ENCODE peak calls at places on chromosomes 1 and 21, in eight cellular contexts. Q is AG04450, C is GM23248, H is fibroblast of lung, S is ascending aorta, X is kidney epithelial cell, K is trophoblast cell, M is AG10803. V is an unnamed sample.
A peak's percentile ranks its signal among the peaks of the same experiment; 100 is the strongest.

GRCh38 chr1:2009297-2010053 is 5.9 kb upstream of the CFAP74 start:
- DNase-seq in Q (no peak), C (no peak), H (no peak), S (no peak), X (no peak), K (no peak), M (no peak), V (no peak)

GRCh38 chr1:156616463-156616862 is 2.8 kb upstream of the HAPLN2 start:
- DNase-seq in Q (no peak), C (peak; percentile 38), H (peak; percentile 63), S (no peak), X (no peak), K (no peak), M (no peak), V (peak; percentile 54)

GRCh38 chr1:29684141-29684540 is 447.8 kb downstream of the PTPRU start:
- DNase-seq in Q (no peak), C (no peak), H (no peak), S (peak; percentile 42), X (no peak), K (no peak), M (no peak), V (no peak)

GRCh38 chr1:203127672-203128611 is at the start of gene ADORA1:
- DNase-seq in Q (no peak), C (peak; percentile 88), H (peak; percentile 70), S (peak; percentile 77), X (no peak), K (peak; percentile 56), M (peak; percentile 53), V (no peak)

GRCh38 chr1:238409191-238409846 is 518.6 kb upstream of the ZP4 start:
- DNase-seq in Q (peak; percentile 4), C (peak; percentile 69), H (peak; percentile 99), S (no peak), X (peak; percentile 98), K (no peak), M (peak; percentile 72), V (peak; percentile 97)

GRCh38 chr1:163085041-163085903 is 16.1 kb downstream of the RGS4 start:
- DNase-seq in Q (no peak), C (peak; percentile 79), H (peak; percentile 81), S (no peak), X (no peak), K (no peak), M (peak; percentile 64), V (no peak)

GRCh38 chr1:202588644-202589189 is 121.5 kb downstream of the SYT2 start:
- DNase-seq in Q (no peak), C (no peak), H (no peak), S (no peak), X (peak; percentile 56), K (no peak), M (no peak), V (no peak)

GRCh38 chr1:85133565-85134159 is 67.2 kb downstream of the SYDE2 start:
- DNase-seq in Q (no peak), C (no peak), H (no peak), S (no peak), X (no peak), K (no peak), M (no peak), V (no peak)

GRCh38 chr1:226627924-226628623 is 79.5 kb downstream of the STUM start:
- DNase-seq in Q (no peak), C (no peak), H (no peak), S (peak; percentile 46), X (no peak), K (no peak), M (no peak), V (no peak)

GRCh38 chr21:34022557-34023335 is 50.6 kb upstream of the MRPS6 start:
- DNase-seq in Q (no peak), C (peak; percentile 69), H (no peak), S (no peak), X (no peak), K (no peak), M (peak; percentile 15), V (no peak)

GRCh38 chr1:101105877-101106276 is 80.3 kb upstream of the DPH5 start:
- DNase-seq in Q (no peak), C (peak; percentile 57), H (peak; percentile 71), S (no peak), X (no peak), K (peak; percentile 17), M (peak; percentile 85), V (no peak)

GRCh38 chr1:156895408-156895874 is 1.9 kb downstream of the PEAR1 start:
- DNase-seq in Q (no peak), C (no peak), H (no peak), S (no peak), X (no peak), K (peak; percentile 77), M (no peak), V (no peak)

GRCh38 chr1:93021539-93022134 is 57.4 kb upstream of the MTF2 start:
- DNase-seq in Q (no peak), C (peak; percentile 64), H (peak; percentile 50), S (no peak), X (peak; percentile 32), K (peak; percentile 75), M (peak; percentile 62), V (no peak)

GRCh38 chr1:186896211-186896610 is 67.5 kb downstream of the PLA2G4A start:
- DNase-seq in Q (no peak), C (peak; percentile 31), H (peak; percentile 49), S (no peak), X (no peak), K (no peak), M (no peak), V (peak; percentile 1)

GRCh38 chr1:38045431-38046332 is 911 bp downstream of the POU3F1 start:
- DNase-seq in Q (no peak), C (peak; percentile 14), H (no peak), S (no peak), X (no peak), K (no peak), M (no peak), V (no peak)

GRCh38 chr1:38050397-38051141 is 4.0 kb upstream of the POU3F1 start:
- DNase-seq in Q (no peak), C (no peak), H (no peak), S (no peak), X (no peak), K (no peak), M (no peak), V (no peak)

GRCh38 chr1:38046884-38047602 is 450 bp upstream of the POU3F1 start:
- DNase-seq in Q (no peak), C (peak; percentile 80), H (peak; percentile 85), S (peak; percentile 92), X (no peak), K (peak; percentile 63), M (peak; percentile 73), V (peak; percentile 30)

GRCh38 chr1:38046333-38046883 is at the start of gene POU3F1:
- DNase-seq in Q (no peak), C (no peak), H (no peak), S (no peak), X (no peak), K (peak; percentile 62), M (no peak), V (no peak)

DNA sequence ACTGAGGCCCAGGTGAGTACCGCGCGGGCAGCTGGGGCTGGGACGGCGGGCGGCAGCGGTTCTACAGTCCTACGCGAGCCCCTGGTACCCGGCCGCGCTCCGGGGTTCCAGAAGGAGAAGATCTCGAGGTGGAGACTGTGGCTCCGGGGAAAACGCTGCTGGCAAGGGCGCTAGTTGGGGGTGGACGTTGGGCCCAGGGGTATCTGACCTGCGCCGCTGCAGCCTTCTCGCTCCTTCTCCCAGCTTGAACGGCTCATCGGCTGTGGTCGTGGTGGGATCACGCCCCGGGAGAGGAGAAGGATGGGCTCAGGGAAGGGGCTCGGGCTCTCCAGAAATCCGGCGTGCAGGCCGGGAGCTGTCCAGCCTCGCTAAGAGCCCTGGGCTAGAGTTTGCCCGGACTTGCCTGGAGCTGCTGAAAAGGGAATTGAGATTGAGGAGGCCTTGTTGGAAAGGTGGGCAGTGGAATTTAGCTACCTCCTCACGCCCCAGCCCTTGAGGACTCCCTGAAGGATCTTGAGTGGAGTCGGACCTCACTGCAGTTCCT is 1.1 kb upstream of the POU3F1 start:
- DNase-seq in Q (no peak), C (peak; percentile 66), H (peak; percentile 66), S (no peak), X (no peak), K (no peak), M (peak; percentile 40), V (no peak)
- H3K4me3 ChIP-seq in Q (peak overlapping the region; percentile 54), C (peak overlapping the region; percentile 73), H (peak overlapping the region; percentile 26), S (peak overlapping the region; percentile 82), X (peak overlapping the region; percentile 41), K (peak overlapping the region; percentile 67), M (peak overlapping the region; percentile 53), V (peak overlapping the region; percentile 58)

GRCh38 chr1:81424056-81424455 is 376.7 kb upstream of the ADGRL2 start:
- DNase-seq in Q (no peak), C (peak; percentile 3), H (peak; percentile 4), S (no peak), X (no peak), K (peak; percentile 68), M (peak; percentile 35), V (peak; percentile 45)
- H3K4me3 ChIP-seq in Q (no peak overlapping the region), C (no peak overlapping the region), H (no peak overlapping the region), S (no peak overlapping the region), X (no peak overlapping the region), K (no peak overlapping the region), M (no peak overlapping the region), V (no peak overlapping the region)

GRCh38 chr21:27719226-27719625 is 752.3 kb upstream of the ADAMTS5 start:
- DNase-seq in Q (no peak), C (no peak), H (no peak), S (no peak), X (no peak), K (no peak), M (no peak), V (no peak)

GRCh38 chr21:27721675-27722074 is 754.8 kb upstream of the ADAMTS5 start:
- DNase-seq in Q (no peak), C (no peak), H (no peak), S (no peak), X (no peak), K (no peak), M (no peak), V (no peak)

GRCh38 chr21:27725916-27726315 is 759.0 kb upstream of the ADAMTS5 start:
- DNase-seq in Q (no peak), C (no peak), H (peak; percentile 1), S (no peak), X (no peak), K (no peak), M (no peak), V (peak; percentile 16)

GRCh38 chr21:27722095-27722494 is 755.2 kb upstream of the ADAMTS5 start:
- DNase-seq in Q (no peak), C (no peak), H (no peak), S (no peak), X (peak; percentile 21), K (peak; percentile 39), M (no peak), V (no peak)
- H3K4me3 ChIP-seq in Q (no peak overlapping the region), C (no peak overlapping the region), H (no peak overlapping the region), S (no peak overlapping the region), X (no peak overlapping the region), K (no peak overlapping the region), M (no peak overlapping the region), V (no peak overlapping the region)

DNA sequence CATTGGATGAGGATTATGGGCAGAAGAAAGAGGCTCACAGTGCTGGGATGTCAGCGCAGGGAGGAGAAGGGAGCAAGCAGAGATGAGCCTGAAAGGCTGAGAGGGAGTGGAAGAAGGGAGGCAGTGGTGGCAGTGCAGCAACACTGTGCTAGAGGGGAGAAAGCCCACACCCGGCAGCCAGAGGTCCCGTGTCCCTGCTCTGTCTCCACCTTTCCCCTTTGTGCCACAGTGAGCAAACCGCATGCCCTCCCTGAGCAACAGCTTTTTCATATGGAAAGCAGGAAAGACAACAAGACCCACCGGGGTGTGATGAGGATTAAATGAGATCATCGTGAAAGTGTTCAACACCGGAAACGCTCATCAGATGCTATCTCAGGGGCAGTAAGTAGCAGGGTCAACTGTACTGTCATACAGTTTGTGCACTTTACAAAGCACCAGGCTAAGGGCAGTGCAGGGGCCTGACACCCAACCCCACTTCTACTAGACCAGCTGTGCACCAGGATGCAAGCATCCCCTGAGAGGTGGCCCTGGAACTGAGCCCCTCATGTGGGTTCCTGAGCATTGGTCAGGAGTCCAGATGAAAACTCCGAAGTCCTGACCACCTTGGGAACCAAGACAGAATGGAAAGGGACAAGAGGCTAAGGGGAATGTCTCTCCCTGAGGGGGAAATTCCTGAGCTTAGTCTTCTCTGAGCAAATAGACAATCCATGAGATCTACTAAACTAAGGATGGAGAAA is 9.1 kb downstream of the NHLH1 start:
- DNase-seq in Q (no peak), C (peak; percentile 55), H (peak; percentile 47), S (peak; percentile 31), X (no peak), K (peak; percentile 13), M (peak; percentile 36), V (no peak)
- H3K4me3 ChIP-seq in Q (no peak overlapping the region), C (no peak overlapping the region), H (no peak overlapping the region), S (no peak overlapping the region), X (no peak overlapping the region), K (no peak overlapping the region), M (no peak overlapping the region), V (no peak overlapping the region)